ENCODE peak calls at places on chromosome 18, in ten cellular contexts. B, L, G, Z, D, M, E, N, X and S are unnamed samples.

GRCh38 chr18:49728542-49728941 is 84.8 kb downstream of the ACAA2 start:
- DNase-seq in B (no peak), L (no peak), G (peak; percentile 30), Z (no peak), D (peak; percentile 71), M (no peak), E (peak; percentile 26), N (peak; percentile 40), X (no peak), S (no peak)

GRCh38 chr18:76399613-76400391 is 95.2 kb downstream of the ZNF516 start:
- DNase-seq in B (no peak), L (no peak), G (no peak), Z (no peak), D (no peak), M (no peak), E (no peak), N (no peak), X (no peak), S (no peak)

GRCh38 chr18:74252032-74252380 is 39.8 kb downstream of the CYB5A start:
- DNase-seq in B (no peak), L (no peak), G (peak; percentile 40), Z (no peak), D (no peak), M (no peak), E (peak; percentile 0), N (no peak), X (no peak), S (no peak)

GRCh38 chr18:78721281-78721949 is 258.2 kb upstream of the SALL3 start:
- DNase-seq in B (no peak), L (no peak), G (no peak), Z (no peak), D (no peak), M (peak; percentile 14), E (no peak), N (no peak), X (no peak), S (no peak)

GRCh38 chr18:2776596-2776995 is 70.2 kb upstream of the EMILIN2 start:
- DNase-seq in B (no peak), L (no peak), G (no peak), Z (no peak), D (no peak), M (no peak), E (no peak), N (no peak), X (no peak), S (no peak)

GRCh38 chr18:9101730-9102390 is 639 bp upstream of the NDUFV2 start:
- DNase-seq in B (no peak), L (peak; percentile 49), G (peak; percentile 67), Z (peak; percentile 38), D (peak; percentile 47), M (no peak), E (peak; percentile 58), N (peak; percentile 25), X (no peak), S (no peak)

GRCh38 chr18:58894937-58895336 is 30.3 kb downstream of the ZNF532 start:
- DNase-seq in B (no peak), L (no peak), G (no peak), Z (no peak), D (no peak), M (no peak), E (no peak), N (no peak), X (no peak), S (no peak)

GRCh38 chr18:63700501-63700900 is 2.3 kb upstream of the SERPINB11 start:
- DNase-seq in B (no peak), L (no peak), G (no peak), Z (no peak), D (no peak), M (no peak), E (no peak), N (no peak), X (no peak), S (no peak)

GRCh38 chr18:46310258-46310657 is 206.1 kb downstream of the HAUS1 start:
- DNase-seq in B (no peak), L (no peak), G (no peak), Z (peak; percentile 5), D (no peak), M (no peak), E (no peak), N (no peak), X (no peak), S (no peak)

GRCh38 chr18:73991570-73991969 is 156.1 kb downstream of the FBXO15 start:
- DNase-seq in B (no peak), L (no peak), G (no peak), Z (no peak), D (no peak), M (no peak), E (no peak), N (no peak), X (no peak), S (no peak)

GRCh38 chr18:10739152-10739551 is 213.3 kb downstream of the NAPG start:
- DNase-seq in B (no peak), L (peak; percentile 8), G (peak; percentile 10), Z (peak; percentile 3), D (no peak), M (no peak), E (no peak), N (no peak), X (no peak), S (peak; percentile 81)

GRCh38 chr18:30945769-30946168 is 96.8 kb downstream of the DSC3 start:
- DNase-seq in B (no peak), L (no peak), G (peak; percentile 65), Z (no peak), D (no peak), M (no peak), E (no peak), N (no peak), X (no peak), S (no peak)

GRCh38 chr18:44556296-44556695 is 124.4 kb upstream of the SETBP1 start:
- DNase-seq in B (no peak), L (no peak), G (no peak), Z (no peak), D (no peak), M (no peak), E (no peak), N (no peak), X (no peak), S (no peak)

GRCh38 chr18:78681934-78682333 is 297.7 kb upstream of the SALL3 start:
- DNase-seq in B (no peak), L (no peak), G (no peak), Z (no peak), D (no peak), M (no peak), E (no peak), N (no peak), X (no peak), S (no peak)

GRCh38 chr18:2331496-2331895 is 239.8 kb downstream of the METTL4 start:
- DNase-seq in B (no peak), L (no peak), G (no peak), Z (no peak), D (no peak), M (no peak), E (no peak), N (no peak), X (no peak), S (no peak)

GRCh38 chr18:67783215-67783946 is 266.9 kb upstream of the DSEL start:
- DNase-seq in B (no peak), L (peak; percentile 90), G (peak; percentile 89), Z (peak; percentile 79), D (no peak), M (no peak), E (peak; percentile 75), N (no peak), X (no peak), S (peak; percentile 49)

GRCh38 chr18:25282282-25282681 is 69.7 kb downstream of the ZNF521 start:
- DNase-seq in B (no peak), L (no peak), G (no peak), Z (no peak), D (peak; percentile 21), M (no peak), E (no peak), N (no peak), X (no peak), S (no peak)

GRCh38 chr18:42184685-42185477 is 229.8 kb downstream of the PIK3C3 start:
- DNase-seq in B (no peak), L (no peak), G (no peak), Z (no peak), D (peak; percentile 71), M (no peak), E (no peak), N (no peak), X (no peak), S (no peak)

GRCh38 chr18:457120-457519 is 43.4 kb downstream of the COLEC12 start:
- DNase-seq in B (no peak), L (peak; percentile 92), G (peak; percentile 76), Z (no peak), D (no peak), M (no peak), E (no peak), N (no peak), X (no peak), S (no peak)

GRCh38 chr18:26708814-26709717 is 156.4 kb downstream of the AQP4 start:
- DNase-seq in B (no peak), L (no peak), G (no peak), Z (no peak), D (no peak), M (no peak), E (no peak), N (no peak), X (no peak), S (no peak)

GRCh38 chr18:2536493-2536892 is 34.8 kb downstream of the METTL4 start:
- DNase-seq in B (no peak), L (peak; percentile 23), G (peak; percentile 64), Z (no peak), D (no peak), M (no peak), E (peak; percentile 28), N (no peak), X (no peak), S (no peak)

GRCh38 chr18:22913861-22914260 is 19.3 kb upstream of the RBBP8 start:
- DNase-seq in B (no peak), L (no peak), G (no peak), Z (peak; percentile 36), D (no peak), M (peak; percentile 80), E (no peak), N (no peak), X (no peak), S (no peak)

GRCh38 chr18:75492897-75493296 is 65.4 kb upstream of the SMIM21 start:
- DNase-seq in B (no peak), L (no peak), G (no peak), Z (no peak), D (no peak), M (no peak), E (no peak), N (no peak), X (no peak), S (peak; percentile 49)